ENCODE peak calls at places on chromosomes 4 and X, in eight cellular contexts. J is suprapubic skin, N is sigmoid colon, H is Panc1, U is HepG2, R is HCT116, E is spleen, L is GM23338. T is an unnamed sample. For H3K4me1, the result is how much of the 10 kb centered on the place peaks cover.

GRCh38 chrX:10576777-10577444 is 43.5 kb downstream of the MID1 start:
- DNase-seq in H (no peak), R (no peak), J (no peak), L (no peak), U (no peak), E (no peak), N (no peak), T (no peak)

GRCh38 chr4:2902126-2902525 is 58.5 kb downstream of the ADD1 start:
- DNase-seq in J (no peak), U (no peak), E (no peak), L (no peak), N (no peak), H (no peak), R (no peak), T (no peak)

GRCh38 chr4:130368668-130369067 is 1272.7 kb downstream of the C4orf33 start:
- DNase-seq in E (no peak), L (no peak), N (no peak), R (no peak), U (no peak), J (no peak), H (no peak), T (no peak)

GRCh38 chrX:133151320-133151719 is 54.4 kb upstream of the USP26 start:
- DNase-seq in U (peak), J (no peak), R (no peak), L (no peak), E (no peak), H (no peak), N (no peak), T (no peak)

GRCh38 chrX:68693481-68694410 is 46.3 kb downstream of the STARD8 start:
- DNase-seq in R (no peak), H (no peak), U (no peak), L (peak), N (peak), J (peak), E (peak), T (peak)

GRCh38 chr4:112190684-112191083 is 40.9 kb upstream of the AP1AR start:
- DNase-seq in N (no peak), R (no peak), L (no peak), E (no peak), U (no peak), H (no peak), J (no peak), T (no peak)

GRCh38 chrX:85611926-85612325 is 232.5 kb upstream of the POF1B start:
- DNase-seq in N (no peak), E (no peak), L (peak), H (no peak), U (no peak), R (no peak), J (no peak), T (no peak)

GRCh38 chr4:118968006-118968405 is 79.4 kb downstream of the SYNPO2 start:
- DNase-seq in N (peak), H (no peak), U (no peak), J (no peak), R (no peak), E (no peak), L (peak), T (no peak)

GRCh38 chr4:141599853-141600252 is 36.5 kb upstream of the IL15 start:
- DNase-seq in E (no peak), L (no peak), U (no peak), H (no peak), J (no peak), N (no peak), R (no peak), T (no peak)

GRCh38 chr4:17284323-17285175 is 227.3 kb downstream of the QDPR start:
- DNase-seq in J (no peak), H (no peak), E (no peak), U (no peak), N (no peak), L (no peak), R (no peak), T (no peak)

GRCh38 chr4:151850751-151851150 is 89.9 kb upstream of the GATB start:
- DNase-seq in L (no peak), N (no peak), R (no peak), E (no peak), J (no peak), H (no peak), U (no peak), T (no peak)

GRCh38 chrX:19628006-19628575 is 112.8 kb upstream of the MAP3K15 start:
- DNase-seq in E (no peak), L (no peak), J (no peak), U (no peak), N (no peak), R (no peak), H (no peak), T (no peak)

GRCh38 chr4:19486400-19486799 is 765.3 kb upstream of the SLIT2 start:
- DNase-seq in L (no peak), E (no peak), N (no peak), J (no peak), R (no peak), U (no peak), H (no peak), T (no peak)

GRCh38 chr4:32207456-32207855 is 1487.3 kb downstream of the PCDH7 start:
- DNase-seq in E (no peak), R (no peak), U (no peak), N (no peak), L (no peak), J (no peak), H (no peak), T (no peak)

GRCh38 chr4:26736621-26737020 is 124.0 kb upstream of the STIM2 start:
- DNase-seq in E (no peak), L (no peak), R (no peak), U (no peak), J (no peak), H (no peak), N (no peak), T (no peak)

GRCh38 chr4:24226667-24227066 is 336.8 kb upstream of the PPARGC1A start:
- DNase-seq in U (no peak), N (no peak), J (no peak), H (no peak), E (no peak), R (no peak), L (no peak), T (no peak)

GRCh38 chr4:40211224-40212185 is 14.7 kb downstream of the RHOH start:
- DNase-seq in J (no peak), N (no peak), U (no peak), E (no peak), H (no peak), L (no peak), R (no peak), T (no peak)

GRCh38 chr4:121408-122084 is 2.8 kb upstream of the ZNF718 start:
- DNase-seq in J (no peak), H (no peak), E (no peak), U (no peak), N (no peak), R (no peak), L (no peak), T (no peak)

GRCh38 chr4:4735136-4735754 is 124.2 kb upstream of the MSX1 start:
- DNase-seq in U (no peak), R (no peak), J (no peak), L (no peak), H (no peak), N (peak), E (no peak), T (no peak)

GRCh38 chr4:39348371-39349265 is 17.5 kb downstream of the RFC1 start:
- DNase-seq in R (no peak), U (peak), J (no peak), N (no peak), L (no peak), E (no peak), H (no peak), T (no peak)

GRCh38 chrX:150348365-150348764 is 14.8 kb upstream of the MAMLD1 start:
- DNase-seq in H (no peak), E (no peak), L (peak), N (no peak), R (no peak), U (no peak), J (no peak), T (no peak)

GRCh38 chr4:19539192-19539591 is 712.5 kb upstream of the SLIT2 start:
- DNase-seq in U (no peak), H (no peak), R (no peak), N (no peak), J (no peak), L (no peak), E (no peak), T (no peak)

GRCh38 chr4:174503079-174503724 is 19.1 kb downstream of the HPGD start:
- DNase-seq in E (no peak), N (no peak), L (no peak), H (no peak), J (no peak), U (no peak), R (no peak), T (no peak)

GRCh38 chr4:145804134-145804533 is 124.2 kb downstream of the C4orf51 start:
- DNase-seq in R (no peak), L (no peak), U (peak), J (no peak), E (no peak), N (no peak), H (no peak), T (no peak)

GRCh38 chr4:48126621-48127020 is 7.4 kb downstream of the TXK start:
- DNase-seq in H (no peak), J (no peak), N (no peak), E (no peak), U (no peak), R (no peak), L (no peak), T (no peak)

GRCh38 chr4:118989098-118990080 is 100.7 kb downstream of the SYNPO2 start:
- DNase-seq in N (peak), E (no peak), L (no peak), J (no peak), R (no peak), U (no peak), H (peak), T (no peak)

GRCh38 chr4:23245196-23245595 is 552.5 kb downstream of the GBA3 start:
- DNase-seq in N (no peak), U (no peak), R (no peak), H (no peak), E (no peak), J (no peak), L (no peak), T (no peak)

GRCh38 chr4:38099908-38100407 is 139.8 kb downstream of the PTTG2 start:
- DNase-seq in E (no peak), J (no peak), H (no peak), R (no peak), L (no peak), U (no peak), N (no peak), T (no peak)

GRCh38 chrX:132092439-132093065 is 35.3 kb downstream of the FRMD7 start:
- DNase-seq in H (peak), N (no peak), U (peak), R (peak), J (no peak), E (no peak), L (peak), T (no peak)

GRCh38 chrX:103584606-103585005 is 709 bp upstream of the TCEAL4 start:
- DNase-seq in N (no peak), J (no peak), E (no peak), U (no peak), R (no peak), H (no peak), L (peak), T (no peak)

GRCh38 chr4:25953740-25954139 is 39.7 kb downstream of the SMIM20 start:
- DNase-seq in N (no peak), H (no peak), R (peak), U (peak), E (no peak), J (no peak), L (no peak), T (no peak)

GRCh38 chr4:186068581-186069402 is at the start of gene TLR3:
- DNase-seq in N (no peak), J (no peak), U (no peak), E (no peak), R (no peak), H (no peak), L (no peak), T (no peak)

GRCh38 chrX:49767231-49767630 is 61.9 kb upstream of the PAGE4 start:
- DNase-seq in L (no peak), E (no peak), N (no peak), H (no peak), U (no peak), R (no peak), J (no peak), T (no peak)

GRCh38 chrX:80879143-80879542 is 69.5 kb upstream of the BRWD3 start:
- DNase-seq in E (no peak), L (no peak), R (no peak), U (no peak), N (no peak), H (no peak), J (no peak), T (peak)

GRCh38 chrX:20988118-20988517 is 386.1 kb upstream of the CNKSR2 start:
- DNase-seq in R (no peak), L (no peak), U (no peak), J (no peak), E (no peak), H (no peak), N (no peak), T (no peak)

GRCh38 chr4:54439831-54440243 is 210.7 kb downstream of the PDGFRA start:
- DNase-seq in E (no peak), L (no peak), H (no peak), N (peak), U (no peak), R (no peak), J (no peak), T (peak)
- TF ChIP-seq POLR2AphosphoS5 in E (no peak), L (no peak), H (no peak), N (no peak), U (no peak), R (no peak), J (no peak), T (peak)

DNA sequence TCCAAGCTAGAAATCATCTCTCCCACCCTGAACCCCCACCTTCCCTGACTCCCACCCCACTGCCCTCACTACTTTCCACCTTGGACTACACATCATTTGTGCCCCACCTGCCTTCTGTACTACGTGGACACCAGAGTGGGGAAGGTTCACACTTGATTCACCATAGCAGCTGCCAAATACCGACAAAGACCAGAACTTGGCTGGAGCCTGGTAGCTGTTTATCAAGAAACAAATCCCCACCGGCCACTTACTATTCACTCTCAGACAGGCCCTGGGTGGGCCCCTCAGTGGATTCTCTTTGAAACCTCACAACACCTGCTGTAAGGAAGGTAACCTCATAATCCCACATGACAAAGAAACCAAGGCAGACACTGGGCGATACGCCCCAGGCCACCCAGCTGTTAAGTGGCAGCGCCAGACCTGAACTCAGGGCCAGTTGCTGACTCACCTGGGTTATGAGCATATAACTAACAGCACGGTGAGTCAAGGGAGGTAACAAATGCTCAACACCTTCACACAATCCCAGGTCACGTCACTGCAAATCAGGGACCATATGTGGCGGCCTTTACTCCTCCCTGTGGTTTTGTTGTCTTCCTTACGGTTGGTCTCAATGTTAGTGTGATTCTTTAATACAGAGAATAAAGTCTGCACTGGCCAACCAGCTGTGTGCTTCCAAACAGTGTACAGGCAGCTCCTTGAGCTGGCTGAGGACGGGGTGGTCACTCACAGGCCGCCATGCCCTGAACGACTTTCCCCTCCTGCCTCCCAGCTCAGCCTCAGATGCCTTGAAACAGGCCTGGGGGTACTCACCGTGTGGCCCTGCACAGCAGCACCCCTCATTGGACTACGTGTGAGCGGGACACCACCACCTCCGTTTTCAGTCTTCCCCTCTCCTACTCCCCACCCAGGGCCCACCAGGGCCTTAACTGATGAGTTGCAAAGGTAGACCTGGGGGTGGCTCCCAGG is 7.5 kb downstream of the WDR1 start:
- DNase-seq in H (no peak), U (no peak), R (no peak), N (no peak), L (no peak), J (no peak), E (no peak), T (no peak)
- H3K4me1 ChIP-seq in H (under half), U (half or more), R (under half), N (half or more), L (under half), J (half or more), E (under half), T (half or more)

DNA sequence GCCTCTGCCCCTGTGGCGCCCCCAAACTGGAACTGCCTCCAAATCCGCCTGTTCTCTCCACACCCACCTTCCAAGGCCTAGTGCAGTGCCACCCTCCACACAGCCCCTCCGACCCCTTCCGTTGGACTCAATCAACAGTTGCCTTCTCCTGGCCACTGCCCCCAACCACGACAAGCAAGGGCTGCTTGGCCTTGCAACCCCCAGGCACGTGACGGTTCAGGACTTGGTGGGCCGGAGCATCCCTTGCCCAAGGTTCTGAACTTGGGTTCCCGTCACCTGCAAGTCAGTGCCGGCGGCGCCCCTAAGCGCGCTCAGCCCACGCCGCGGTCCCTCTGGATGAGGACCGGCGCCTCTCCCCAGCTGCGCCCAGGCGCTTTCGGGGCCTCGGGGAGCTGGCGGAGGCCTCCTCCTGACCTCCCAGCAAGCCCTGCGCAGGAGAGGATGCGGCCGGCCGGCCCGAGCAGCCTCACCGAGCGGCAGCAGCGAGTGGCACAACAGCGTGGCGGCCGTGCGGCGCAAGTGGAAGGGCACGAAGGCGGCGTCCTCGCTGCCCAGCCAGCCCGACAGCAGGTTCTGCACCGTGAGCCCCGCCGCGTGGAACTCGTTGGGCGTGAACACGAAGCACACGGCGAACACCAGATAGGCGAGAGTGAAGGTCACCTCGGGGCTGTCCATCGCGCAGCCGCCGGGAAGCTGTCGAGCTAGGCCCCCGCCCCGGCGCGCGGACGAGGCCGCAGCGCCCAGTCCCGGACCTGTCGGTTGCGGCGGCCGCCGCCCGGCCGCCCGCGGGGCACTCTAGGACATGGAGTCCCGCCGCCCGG is 750 bp downstream of the TMEM129 start:
- DNase-seq in E (peak), H (no peak), U (no peak), L (peak), N (no peak), J (no peak), R (no peak), T (peak)
- TF ChIP-seq POLR2AphosphoS5 in E (peak), H (no peak), U (peak), L (peak), N (no peak), J (no peak), R (peak), T (peak)

GRCh38 chr4:8438743-8439142 is 1.8 kb downstream of the ACOX3 start:
- DNase-seq in H (no peak), E (no peak), N (no peak), L (no peak), R (no peak), U (no peak), J (no peak), T (no peak)

GRCh38 chr4:8433181-8433580 is 7.3 kb downstream of the ACOX3 start:
- DNase-seq in R (no peak), N (no peak), L (no peak), U (no peak), H (no peak), E (no peak), J (no peak), T (no peak)

GRCh38 chr4:8439168-8439567 is 1.4 kb downstream of the ACOX3 start:
- DNase-seq in N (no peak), E (no peak), U (no peak), J (no peak), R (no peak), L (no peak), H (no peak), T (no peak)

GRCh38 chr4:8434251-8435073 is 6.1 kb downstream of the ACOX3 start:
- DNase-seq in R (no peak), H (no peak), N (no peak), J (no peak), U (no peak), L (no peak), E (no peak), T (no peak)

GRCh38 chr4:8435656-8436121 is 4.8 kb downstream of the ACOX3 start:
- DNase-seq in L (peak), J (no peak), R (no peak), U (no peak), N (no peak), E (no peak), H (no peak), T (no peak)
- H3K4me1 ChIP-seq in L (under half), J (half or more), R (under half), U (under half), N (under half), E (under half), H (under half), T (half or more)

GRCh38 chr4:173168396-173169177 is at the start of gene GALNT7:
- DNase-seq in R (no peak), E (peak), U (no peak), J (peak), N (peak), L (peak), H (no peak), T (peak)
- TF ChIP-seq POLR2AphosphoS5 in R (peak), E (peak), U (no peak), J (no peak), N (peak), L (peak), H (peak), T (no peak)

GRCh38 chr4:6277935-6278800 is 8.5 kb downstream of the WFS1 start:
- DNase-seq in H (no peak), L (no peak), E (no peak), J (no peak), N (no peak), R (no peak), U (no peak), T (no peak)
- H3K4me1 ChIP-seq in H (under half), L (under half), E (under half), J (under half), N (half or more), R (under half), U (half or more), T (half or more)

GRCh38 chr4:55396305-55397023 is 707 bp downstream of the TMEM165 start:
- DNase-seq in E (peak), N (peak), L (peak), J (no peak), H (no peak), U (peak), R (no peak), T (peak)
- TF ChIP-seq POLR2AphosphoS5 in E (no peak), N (no peak), L (no peak), J (no peak), H (no peak), U (no peak), R (no peak), T (no peak)